ENCODE peak calls at places on chromosomes 1 and 21, in six cellular contexts. O, B, P, U, A and N are unnamed samples.

GRCh38 chr1:210072129-210072528 is 134.1 kb downstream of the SYT14 start:
- DNase-seq in O (no peak), B (no peak), P (no peak), U (no peak), A (no peak), N (no peak)

GRCh38 chr1:85313888-85314696 is 37.7 kb upstream of the BCL10 start:
- DNase-seq in O (no peak), B (no peak), P (no peak), U (peak), A (no peak), N (no peak)

GRCh38 chr1:165933446-165934170 is 106.2 kb downstream of the UCK2 start:
- DNase-seq in O (no peak), B (no peak), P (no peak), U (no peak), A (no peak), N (no peak)

GRCh38 chr1:178864326-178864725 is 6.6 kb downstream of the ANGPTL1 start:
- DNase-seq in O (no peak), B (no peak), P (no peak), U (no peak), A (no peak), N (no peak)

GRCh38 chr1:54273092-54273836 is 73.3 kb downstream of the MRPL37 start:
- DNase-seq in O (peak), B (peak), P (peak), U (peak), A (no peak), N (no peak)

GRCh38 chr1:69929278-69930057 is 275.9 kb downstream of the LRRC40 start:
- DNase-seq in O (no peak), B (no peak), P (no peak), U (peak), A (no peak), N (no peak)

GRCh38 chr1:181141431-181141910 is 53.0 kb downstream of the IER5 start:
- DNase-seq in O (peak), B (no peak), P (peak), U (peak), A (no peak), N (peak)

GRCh38 chr1:102834688-102835320 is 273.5 kb downstream of the COL11A1 start:
- DNase-seq in O (no peak), B (no peak), P (no peak), U (peak), A (no peak), N (no peak)

GRCh38 chr1:50661626-50662025 is 238.4 kb upstream of the DMRTA2 start:
- DNase-seq in O (no peak), B (no peak), P (no peak), U (peak), A (no peak), N (no peak)

GRCh38 chr1:244749230-244750016 is 86.0 kb upstream of the COX20 start:
- DNase-seq in O (no peak), B (no peak), P (no peak), U (no peak), A (no peak), N (no peak)

GRCh38 chr1:234582626-234583354 is 27.2 kb downstream of the IRF2BP2 start:
- DNase-seq in O (no peak), B (no peak), P (no peak), U (no peak), A (no peak), N (no peak)

GRCh38 chr1:34715139-34715538 is 39.7 kb upstream of the GJB5 start:
- DNase-seq in O (no peak), B (no peak), P (no peak), U (no peak), A (no peak), N (no peak)

GRCh38 chr1:95572962-95573361 is 339.0 kb downstream of the RWDD3 start:
- DNase-seq in O (no peak), B (no peak), P (no peak), U (no peak), A (no peak), N (no peak)

GRCh38 chr1:221888801-221889200 is 146.9 kb upstream of the DUSP10 start:
- DNase-seq in O (no peak), B (no peak), P (no peak), U (no peak), A (no peak), N (no peak)

GRCh38 chr21:44947930-44948331 is 8.1 kb downstream of the SLX9 start:
- DNase-seq in O (no peak), B (peak), P (no peak), U (no peak), A (no peak), N (peak)

GRCh38 chr1:32808580-32808979 is 8.6 kb downstream of the YARS1 start:
- DNase-seq in O (no peak), B (no peak), P (no peak), U (no peak), A (no peak), N (no peak)

GRCh38 chr1:223827193-223827663 is 18.5 kb downstream of the TP53BP2 start:
- DNase-seq in O (no peak), B (no peak), P (no peak), U (no peak), A (no peak), N (no peak)

GRCh38 chr1:207404849-207405525 is 49.1 kb upstream of the CR2 start:
- DNase-seq in O (peak), B (no peak), P (no peak), U (peak), A (no peak), N (no peak)

GRCh38 chr1:228336308-228337030 is 70.2 kb downstream of the TRIM11 start:
- DNase-seq in O (no peak), B (peak), P (no peak), U (no peak), A (peak), N (peak)